ENCODE peak calls at places on chromosome 10, in eight cellular contexts. N, H, A, G, Q, D, X and M are unnamed samples. For H3K9me3 and H3K4me1, the result is how much of the 10 kb centered on the place peaks cover.

GRCh38 chr10:59176241-59177030 is at the start of gene PHYHIPL:
- DNase-seq in H (peak), A (peak), Q (no peak), D (peak), N (peak), G (no peak), X (no peak), M (no peak)

GRCh38 chr10:110547139-110547761 is 20.2 kb upstream of the SMC3 start:
- DNase-seq in Q (peak), N (peak), X (peak), A (no peak), G (peak), H (peak), D (no peak), M (no peak)

GRCh38 chr10:73095479-73096021 is 1.1 kb downstream of the P4HA1 start:
- DNase-seq in Q (peak), G (peak), N (peak), H (peak), X (peak), D (peak), A (peak), M (no peak)

GRCh38 chr10:8262317-8262716 is 207.8 kb downstream of the GATA3 start:
- DNase-seq in X (no peak), Q (no peak), D (no peak), G (no peak), H (no peak), N (no peak), A (no peak), M (no peak)

GRCh38 chr10:5977471-5978370 is at the start of gene IL15RA:
- DNase-seq in G (peak), N (peak), H (peak), X (peak), Q (peak), A (peak), D (peak), M (peak)

GRCh38 chr10:73827346-73828089 is 16.1 kb upstream of the NDST2 start:
- DNase-seq in H (no peak), A (no peak), D (no peak), N (no peak), X (no peak), G (no peak), Q (no peak), M (no peak)

GRCh38 chr10:51170518-51171245 is 96.4 kb downstream of the PRKG1 start:
- DNase-seq in H (no peak), Q (no peak), D (no peak), N (no peak), G (no peak), X (no peak), A (no peak), M (no peak)

GRCh38 chr10:5234106-5234877 is 37.7 kb downstream of the AKR1C4 start:
- DNase-seq in A (no peak), Q (no peak), D (no peak), X (peak), H (peak), N (no peak), G (no peak), M (no peak)

GRCh38 chr10:98886686-98887085 is 349.0 kb downstream of the HPSE2 start:
- DNase-seq in X (no peak), Q (no peak), D (no peak), G (no peak), A (no peak), H (no peak), N (no peak), M (no peak)

GRCh38 chr10:22436526-22436892 is 91.2 kb downstream of the SPAG6 start:
- DNase-seq in A (no peak), X (no peak), D (peak), G (no peak), H (no peak), N (no peak), Q (peak), M (no peak)

GRCh38 chr10:131098416-131098952 is 213.0 kb downstream of the TCERG1L start:
- DNase-seq in G (no peak), D (no peak), N (peak), A (no peak), X (no peak), H (no peak), Q (no peak), M (no peak)
- H3K9me3 ChIP-seq in G (under half), D (under half), N (under half), A (under half), X (under half), H (under half), Q (under half), M (under half)

GRCh38 chr10:35345383-35345742 is 9.1 kb downstream of the CCNY start:
- DNase-seq in A (no peak), Q (no peak), G (no peak), D (no peak), H (no peak), N (no peak), X (no peak), M (no peak)
- H3K4me1 ChIP-seq in A (under half), Q (under half), G (under half), D (under half), H (under half), N (under half), X (half or more), M (under half)

GRCh38 chr10:37576154-37576553 is 281.3 kb downstream of the ZNF248 start:
- DNase-seq in G (no peak), H (no peak), D (no peak), N (no peak), X (no peak), A (no peak), Q (no peak), M (no peak)
- H3K9me3 ChIP-seq in G (under half), H (under half), D (under half), N (under half), X (under half), A (under half), Q (under half), M (under half)

GRCh38 chr10:61995093-61995492 is 93.6 kb downstream of the ARID5B start:
- DNase-seq in A (no peak), Q (no peak), X (no peak), D (no peak), N (no peak), H (no peak), G (no peak), M (no peak)

GRCh38 chr10:61993676-61994401 is 92.3 kb downstream of the ARID5B start:
- DNase-seq in D (no peak), N (no peak), A (no peak), H (no peak), X (no peak), G (peak), Q (peak), M (no peak)

GRCh38 chr10:61992059-61992460 is 90.6 kb downstream of the ARID5B start:
- DNase-seq in D (peak), H (no peak), N (no peak), X (peak), Q (peak), A (no peak), G (peak), M (no peak)

GRCh38 chr10:61992683-61993629 is 91.5 kb downstream of the ARID5B start:
- DNase-seq in G (peak), A (no peak), X (peak), N (peak), Q (peak), D (peak), H (no peak), M (peak)

GRCh38 chr10:61994404-61995031 is 93.0 kb downstream of the ARID5B start:
- DNase-seq in Q (no peak), G (no peak), H (no peak), N (no peak), A (peak), D (no peak), X (no peak), M (no peak)
- H3K4me1 ChIP-seq in Q (under half), G (under half), H (under half), N (under half), A (under half), D (under half), X (under half), M (under half)

GRCh38 chr10:107436568-107436967 is 272.1 kb upstream of the SORCS1 start:
- DNase-seq in X (no peak), G (no peak), N (no peak), Q (no peak), D (no peak), A (no peak), H (no peak), M (no peak)

GRCh38 chr10:107430446-107430845 is 265.9 kb upstream of the SORCS1 start:
- DNase-seq in X (no peak), A (no peak), Q (no peak), H (no peak), N (no peak), D (no peak), G (no peak), M (no peak)

GRCh38 chr10:107434201-107434600 is 269.7 kb upstream of the SORCS1 start:
- DNase-seq in A (no peak), N (no peak), H (no peak), D (no peak), Q (no peak), G (no peak), X (no peak), M (no peak)

GRCh38 chr10:107434854-107435253 is 270.3 kb upstream of the SORCS1 start:
- DNase-seq in H (no peak), Q (no peak), G (no peak), D (no peak), X (no peak), A (no peak), N (no peak), M (no peak)

DNA sequence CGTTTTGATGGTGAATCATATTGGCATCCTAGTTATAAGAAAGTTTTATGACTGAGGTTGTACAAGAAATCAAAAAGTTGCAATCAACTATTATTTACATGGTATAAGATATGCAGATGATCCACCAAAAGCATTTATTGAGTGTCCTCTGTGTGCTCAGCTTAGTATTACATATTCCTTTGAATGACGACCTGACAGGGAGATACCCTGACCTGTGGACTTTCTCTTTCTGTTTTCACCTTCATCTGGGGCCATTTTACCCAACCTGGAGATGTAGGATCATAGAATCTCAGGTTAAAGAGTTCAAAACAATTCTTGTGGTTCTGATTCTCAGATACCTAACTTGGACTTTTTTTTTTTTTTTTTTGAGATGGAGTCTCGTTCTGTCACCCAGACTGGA is 269.1 kb upstream of the SORCS1 start:
- DNase-seq in X (no peak), G (no peak), H (no peak), N (no peak), A (no peak), D (no peak), Q (no peak), M (no peak)
- H3K9me3 ChIP-seq in X (under half), G (under half), H (under half), N (under half), A (under half), D (under half), Q (under half), M (under half)

DNA sequence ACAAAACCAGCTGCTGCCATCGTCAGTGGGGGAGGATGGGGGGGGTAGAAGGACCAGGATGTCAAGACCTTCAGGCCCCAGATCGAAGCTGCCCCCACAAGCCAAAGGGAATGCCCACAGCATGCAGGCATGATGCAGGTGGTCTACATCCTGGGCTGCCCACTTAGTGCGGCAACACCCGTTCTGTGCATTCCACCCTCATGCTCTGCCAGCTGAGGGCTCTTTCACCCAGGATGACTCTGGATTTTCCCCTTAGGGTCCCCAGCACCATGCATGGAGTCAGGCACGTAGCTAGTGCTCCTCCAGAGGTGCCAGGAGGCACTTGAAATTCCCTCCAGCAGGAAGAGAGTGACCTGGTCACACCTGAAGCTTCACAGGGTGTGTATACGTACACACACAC is 66.2 kb downstream of the SH3PXD2A start:
- DNase-seq in G (no peak), N (no peak), H (no peak), A (no peak), Q (no peak), D (no peak), X (no peak), M (no peak)
- H3K4me1 ChIP-seq in G (under half), N (under half), H (under half), A (under half), Q (under half), D (under half), X (under half), M (under half)